ENCODE peak calls at places on chromosomes 11 and 22, in ten cellular contexts. One of them, this sample, is unnamed.

GRCh38 chr22:20243545-20244249 is 24.4 kb downstream of the RTN4R start:
- ATAC-seq in activated CD8-positive, alpha-beta T cell treated with anti-CD3 and anti-CD28 coated beads, Interleukin-2, amount 10 ng/mL, durations not matched to agents 7 days and 5 days: peak
- ATAC-seq in right cardiac atrium: peak
- ATAC-seq in sciatic nerve: peak
- ATAC-seq in T-cell: peak
- ATAC-seq in activated naive CD8-positive, alpha-beta T cell treated with anti-CD3 and anti-CD28 coated beads, Interleukin-2, amount 10 ng/mL, durations not matched to agents 7 days and 5 days: peak
- ATAC-seq in GM12878: no peak
- ATAC-seq in activated B cell treated with CpG ODN at 0.5 μM for 24 hours: no peak
- ATAC-seq in CD8-positive, alpha-beta T cell: peak
- ATAC-seq in effector memory CD8-positive, alpha-beta T cell: peak
- ATAC-seq in this sample: peak

GRCh38 chr11:46143049-46143806 is 22.0 kb upstream of the PHF21A start:
- ATAC-seq in GM12878: no peak
- ATAC-seq in activated CD8-positive, alpha-beta T cell treated with anti-CD3 and anti-CD28 coated beads, Interleukin-2, amount 10 ng/mL, durations not matched to agents 7 days and 5 days: no peak
- ATAC-seq in sciatic nerve: no peak
- ATAC-seq in effector memory CD8-positive, alpha-beta T cell: no peak
- ATAC-seq in T-cell: no peak
- ATAC-seq in right cardiac atrium: no peak
- ATAC-seq in activated B cell treated with CpG ODN at 0.5 μM for 24 hours: no peak
- ATAC-seq in CD8-positive, alpha-beta T cell: no peak
- ATAC-seq in activated naive CD8-positive, alpha-beta T cell treated with anti-CD3 and anti-CD28 coated beads, Interleukin-2, amount 10 ng/mL, durations not matched to agents 7 days and 5 days: no peak
- ATAC-seq in this sample: no peak

GRCh38 chr11:66637557-66638176 is 836 bp upstream of the RBM4 start:
- ATAC-seq in effector memory CD8-positive, alpha-beta T cell: no peak
- ATAC-seq in sciatic nerve: peak
- ATAC-seq in T-cell: no peak
- ATAC-seq in right cardiac atrium: peak
- ATAC-seq in activated naive CD8-positive, alpha-beta T cell treated with anti-CD3 and anti-CD28 coated beads, Interleukin-2, amount 10 ng/mL, durations not matched to agents 7 days and 5 days: no peak
- ATAC-seq in activated CD8-positive, alpha-beta T cell treated with anti-CD3 and anti-CD28 coated beads, Interleukin-2, amount 10 ng/mL, durations not matched to agents 7 days and 5 days: no peak
- ATAC-seq in CD8-positive, alpha-beta T cell: no peak
- ATAC-seq in GM12878: peak
- ATAC-seq in activated B cell treated with CpG ODN at 0.5 μM for 24 hours: no peak
- ATAC-seq in this sample: no peak

GRCh38 chr11:96329855-96330510 is 13.0 kb downstream of the MAML2 start:
- ATAC-seq in CD8-positive, alpha-beta T cell: no peak
- ATAC-seq in activated naive CD8-positive, alpha-beta T cell treated with anti-CD3 and anti-CD28 coated beads, Interleukin-2, amount 10 ng/mL, durations not matched to agents 7 days and 5 days: peak
- ATAC-seq in activated CD8-positive, alpha-beta T cell treated with anti-CD3 and anti-CD28 coated beads, Interleukin-2, amount 10 ng/mL, durations not matched to agents 7 days and 5 days: peak
- ATAC-seq in T-cell: no peak
- ATAC-seq in effector memory CD8-positive, alpha-beta T cell: no peak
- ATAC-seq in right cardiac atrium: no peak
- ATAC-seq in sciatic nerve: no peak
- ATAC-seq in activated B cell treated with CpG ODN at 0.5 μM for 24 hours: no peak
- ATAC-seq in GM12878: no peak
- ATAC-seq in this sample: no peak

GRCh38 chr22:48477031-48477721 is 1350.5 kb downstream of the BRD1 start:
- ATAC-seq in T-cell: no peak
- ATAC-seq in effector memory CD8-positive, alpha-beta T cell: no peak
- ATAC-seq in GM12878: no peak
- ATAC-seq in right cardiac atrium: peak
- ATAC-seq in activated naive CD8-positive, alpha-beta T cell treated with anti-CD3 and anti-CD28 coated beads, Interleukin-2, amount 10 ng/mL, durations not matched to agents 7 days and 5 days: no peak
- ATAC-seq in CD8-positive, alpha-beta T cell: no peak
- ATAC-seq in activated CD8-positive, alpha-beta T cell treated with anti-CD3 and anti-CD28 coated beads, Interleukin-2, amount 10 ng/mL, durations not matched to agents 7 days and 5 days: no peak
- ATAC-seq in sciatic nerve: peak
- ATAC-seq in activated B cell treated with CpG ODN at 0.5 μM for 24 hours: no peak
- ATAC-seq in this sample: no peak

GRCh38 chr11:100240051-100240450 is 447.0 kb upstream of the ARHGAP42 start:
- ATAC-seq in activated CD8-positive, alpha-beta T cell treated with anti-CD3 and anti-CD28 coated beads, Interleukin-2, amount 10 ng/mL, durations not matched to agents 7 days and 5 days: no peak
- ATAC-seq in right cardiac atrium: no peak
- ATAC-seq in T-cell: no peak
- ATAC-seq in GM12878: no peak
- ATAC-seq in sciatic nerve: no peak
- ATAC-seq in activated naive CD8-positive, alpha-beta T cell treated with anti-CD3 and anti-CD28 coated beads, Interleukin-2, amount 10 ng/mL, durations not matched to agents 7 days and 5 days: no peak
- ATAC-seq in effector memory CD8-positive, alpha-beta T cell: no peak
- ATAC-seq in activated B cell treated with CpG ODN at 0.5 μM for 24 hours: no peak
- ATAC-seq in CD8-positive, alpha-beta T cell: no peak
- ATAC-seq in this sample: no peak

GRCh38 chr11:102882389-102883024 is 7.7 kb upstream of the MMP12 start:
- ATAC-seq in activated CD8-positive, alpha-beta T cell treated with anti-CD3 and anti-CD28 coated beads, Interleukin-2, amount 10 ng/mL, durations not matched to agents 7 days and 5 days: no peak
- ATAC-seq in GM12878: peak
- ATAC-seq in sciatic nerve: peak
- ATAC-seq in activated naive CD8-positive, alpha-beta T cell treated with anti-CD3 and anti-CD28 coated beads, Interleukin-2, amount 10 ng/mL, durations not matched to agents 7 days and 5 days: no peak
- ATAC-seq in CD8-positive, alpha-beta T cell: no peak
- ATAC-seq in T-cell: no peak
- ATAC-seq in effector memory CD8-positive, alpha-beta T cell: no peak
- ATAC-seq in activated B cell treated with CpG ODN at 0.5 μM for 24 hours: peak
- ATAC-seq in right cardiac atrium: no peak
- ATAC-seq in this sample: peak

GRCh38 chr11:67261942-67262681 is 4.2 kb upstream of the GRK2 start:
- ATAC-seq in activated CD8-positive, alpha-beta T cell treated with anti-CD3 and anti-CD28 coated beads, Interleukin-2, amount 10 ng/mL, durations not matched to agents 7 days and 5 days: no peak
- ATAC-seq in CD8-positive, alpha-beta T cell: no peak
- ATAC-seq in right cardiac atrium: no peak
- ATAC-seq in GM12878: no peak
- ATAC-seq in activated naive CD8-positive, alpha-beta T cell treated with anti-CD3 and anti-CD28 coated beads, Interleukin-2, amount 10 ng/mL, durations not matched to agents 7 days and 5 days: no peak
- ATAC-seq in activated B cell treated with CpG ODN at 0.5 μM for 24 hours: no peak
- ATAC-seq in T-cell: no peak
- ATAC-seq in sciatic nerve: peak
- ATAC-seq in effector memory CD8-positive, alpha-beta T cell: no peak
- ATAC-seq in this sample: no peak

GRCh38 chr11:47163198-47163597 is 13.5 kb downstream of the ARFGAP2 start:
- ATAC-seq in activated CD8-positive, alpha-beta T cell treated with anti-CD3 and anti-CD28 coated beads, Interleukin-2, amount 10 ng/mL, durations not matched to agents 7 days and 5 days: no peak
- ATAC-seq in activated B cell treated with CpG ODN at 0.5 μM for 24 hours: no peak
- ATAC-seq in effector memory CD8-positive, alpha-beta T cell: no peak
- ATAC-seq in CD8-positive, alpha-beta T cell: no peak
- ATAC-seq in T-cell: no peak
- ATAC-seq in sciatic nerve: no peak
- ATAC-seq in GM12878: no peak
- ATAC-seq in right cardiac atrium: no peak
- ATAC-seq in activated naive CD8-positive, alpha-beta T cell treated with anti-CD3 and anti-CD28 coated beads, Interleukin-2, amount 10 ng/mL, durations not matched to agents 7 days and 5 days: no peak
- ATAC-seq in this sample: no peak

GRCh38 chr11:82703796-82704195 is 29.9 kb downstream of the FAM181B start:
- ATAC-seq in effector memory CD8-positive, alpha-beta T cell: no peak
- ATAC-seq in sciatic nerve: no peak
- ATAC-seq in activated CD8-positive, alpha-beta T cell treated with anti-CD3 and anti-CD28 coated beads, Interleukin-2, amount 10 ng/mL, durations not matched to agents 7 days and 5 days: no peak
- ATAC-seq in GM12878: no peak
- ATAC-seq in activated naive CD8-positive, alpha-beta T cell treated with anti-CD3 and anti-CD28 coated beads, Interleukin-2, amount 10 ng/mL, durations not matched to agents 7 days and 5 days: no peak
- ATAC-seq in activated B cell treated with CpG ODN at 0.5 μM for 24 hours: no peak
- ATAC-seq in right cardiac atrium: no peak
- ATAC-seq in CD8-positive, alpha-beta T cell: no peak
- ATAC-seq in T-cell: no peak
- ATAC-seq in this sample: no peak

GRCh38 chr11:76277298-76278175 is 71.2 kb upstream of the WNT11 start:
- ATAC-seq in right cardiac atrium: no peak
- ATAC-seq in GM12878: peak
- ATAC-seq in T-cell: no peak
- ATAC-seq in activated CD8-positive, alpha-beta T cell treated with anti-CD3 and anti-CD28 coated beads, Interleukin-2, amount 10 ng/mL, durations not matched to agents 7 days and 5 days: no peak
- ATAC-seq in sciatic nerve: no peak
- ATAC-seq in CD8-positive, alpha-beta T cell: no peak
- ATAC-seq in activated naive CD8-positive, alpha-beta T cell treated with anti-CD3 and anti-CD28 coated beads, Interleukin-2, amount 10 ng/mL, durations not matched to agents 7 days and 5 days: no peak
- ATAC-seq in activated B cell treated with CpG ODN at 0.5 μM for 24 hours: no peak
- ATAC-seq in effector memory CD8-positive, alpha-beta T cell: no peak
- ATAC-seq in this sample: no peak

GRCh38 chr11:124172076-124172475 is 11.1 kb upstream of the OR10D3 start:
- ATAC-seq in CD8-positive, alpha-beta T cell: no peak
- ATAC-seq in sciatic nerve: no peak
- ATAC-seq in effector memory CD8-positive, alpha-beta T cell: no peak
- ATAC-seq in right cardiac atrium: no peak
- ATAC-seq in T-cell: no peak
- ATAC-seq in activated B cell treated with CpG ODN at 0.5 μM for 24 hours: no peak
- ATAC-seq in activated CD8-positive, alpha-beta T cell treated with anti-CD3 and anti-CD28 coated beads, Interleukin-2, amount 10 ng/mL, durations not matched to agents 7 days and 5 days: no peak
- ATAC-seq in GM12878: no peak
- ATAC-seq in activated naive CD8-positive, alpha-beta T cell treated with anti-CD3 and anti-CD28 coated beads, Interleukin-2, amount 10 ng/mL, durations not matched to agents 7 days and 5 days: no peak
- ATAC-seq in this sample: no peak

GRCh38 chr11:44351006-44351660 is 41.2 kb upstream of the ALX4 start:
- ATAC-seq in sciatic nerve: no peak
- ATAC-seq in T-cell: no peak
- ATAC-seq in effector memory CD8-positive, alpha-beta T cell: no peak
- ATAC-seq in right cardiac atrium: no peak
- ATAC-seq in activated naive CD8-positive, alpha-beta T cell treated with anti-CD3 and anti-CD28 coated beads, Interleukin-2, amount 10 ng/mL, durations not matched to agents 7 days and 5 days: no peak
- ATAC-seq in CD8-positive, alpha-beta T cell: no peak
- ATAC-seq in activated CD8-positive, alpha-beta T cell treated with anti-CD3 and anti-CD28 coated beads, Interleukin-2, amount 10 ng/mL, durations not matched to agents 7 days and 5 days: no peak
- ATAC-seq in activated B cell treated with CpG ODN at 0.5 μM for 24 hours: peak
- ATAC-seq in GM12878: peak
- ATAC-seq in this sample: no peak

GRCh38 chr11:34155759-34156062 is 50.3 kb downstream of the NAT10 start:
- ATAC-seq in CD8-positive, alpha-beta T cell: no peak
- ATAC-seq in right cardiac atrium: peak
- ATAC-seq in activated B cell treated with CpG ODN at 0.5 μM for 24 hours: no peak
- ATAC-seq in GM12878: no peak
- ATAC-seq in T-cell: no peak
- ATAC-seq in sciatic nerve: peak
- ATAC-seq in activated CD8-positive, alpha-beta T cell treated with anti-CD3 and anti-CD28 coated beads, Interleukin-2, amount 10 ng/mL, durations not matched to agents 7 days and 5 days: no peak
- ATAC-seq in effector memory CD8-positive, alpha-beta T cell: no peak
- ATAC-seq in activated naive CD8-positive, alpha-beta T cell treated with anti-CD3 and anti-CD28 coated beads, Interleukin-2, amount 10 ng/mL, durations not matched to agents 7 days and 5 days: no peak
- ATAC-seq in this sample: no peak

GRCh38 chr11:44905131-44905866 is 45.4 kb downstream of the TP53I11 start:
- ATAC-seq in activated B cell treated with CpG ODN at 0.5 μM for 24 hours: peak
- ATAC-seq in right cardiac atrium: no peak
- ATAC-seq in effector memory CD8-positive, alpha-beta T cell: no peak
- ATAC-seq in sciatic nerve: no peak
- ATAC-seq in T-cell: no peak
- ATAC-seq in activated CD8-positive, alpha-beta T cell treated with anti-CD3 and anti-CD28 coated beads, Interleukin-2, amount 10 ng/mL, durations not matched to agents 7 days and 5 days: no peak
- ATAC-seq in activated naive CD8-positive, alpha-beta T cell treated with anti-CD3 and anti-CD28 coated beads, Interleukin-2, amount 10 ng/mL, durations not matched to agents 7 days and 5 days: no peak
- ATAC-seq in CD8-positive, alpha-beta T cell: no peak
- ATAC-seq in GM12878: no peak
- ATAC-seq in this sample: no peak

GRCh38 chr11:69200331-69201047 is 44.8 kb downstream of the SMIM38 start:
- ATAC-seq in T-cell: no peak
- ATAC-seq in GM12878: no peak
- ATAC-seq in activated B cell treated with CpG ODN at 0.5 μM for 24 hours: no peak
- ATAC-seq in activated naive CD8-positive, alpha-beta T cell treated with anti-CD3 and anti-CD28 coated beads, Interleukin-2, amount 10 ng/mL, durations not matched to agents 7 days and 5 days: no peak
- ATAC-seq in sciatic nerve: no peak
- ATAC-seq in effector memory CD8-positive, alpha-beta T cell: no peak
- ATAC-seq in CD8-positive, alpha-beta T cell: no peak
- ATAC-seq in activated CD8-positive, alpha-beta T cell treated with anti-CD3 and anti-CD28 coated beads, Interleukin-2, amount 10 ng/mL, durations not matched to agents 7 days and 5 days: no peak
- ATAC-seq in right cardiac atrium: peak
- ATAC-seq in this sample: no peak

GRCh38 chr11:92332986-92333385 is 108.4 kb downstream of the FAT3 start:
- ATAC-seq in activated CD8-positive, alpha-beta T cell treated with anti-CD3 and anti-CD28 coated beads, Interleukin-2, amount 10 ng/mL, durations not matched to agents 7 days and 5 days: no peak
- ATAC-seq in T-cell: no peak
- ATAC-seq in effector memory CD8-positive, alpha-beta T cell: no peak
- ATAC-seq in CD8-positive, alpha-beta T cell: no peak
- ATAC-seq in GM12878: no peak
- ATAC-seq in activated B cell treated with CpG ODN at 0.5 μM for 24 hours: no peak
- ATAC-seq in sciatic nerve: no peak
- ATAC-seq in activated naive CD8-positive, alpha-beta T cell treated with anti-CD3 and anti-CD28 coated beads, Interleukin-2, amount 10 ng/mL, durations not matched to agents 7 days and 5 days: no peak
- ATAC-seq in right cardiac atrium: no peak
- ATAC-seq in this sample: no peak

GRCh38 chr11:125790825-125791224 is 2.9 kb downstream of the PATE3 start:
- ATAC-seq in activated CD8-positive, alpha-beta T cell treated with anti-CD3 and anti-CD28 coated beads, Interleukin-2, amount 10 ng/mL, durations not matched to agents 7 days and 5 days: no peak
- ATAC-seq in T-cell: no peak
- ATAC-seq in activated naive CD8-positive, alpha-beta T cell treated with anti-CD3 and anti-CD28 coated beads, Interleukin-2, amount 10 ng/mL, durations not matched to agents 7 days and 5 days: no peak
- ATAC-seq in sciatic nerve: no peak
- ATAC-seq in activated B cell treated with CpG ODN at 0.5 μM for 24 hours: no peak
- ATAC-seq in CD8-positive, alpha-beta T cell: no peak
- ATAC-seq in GM12878: no peak
- ATAC-seq in effector memory CD8-positive, alpha-beta T cell: no peak
- ATAC-seq in right cardiac atrium: no peak
- ATAC-seq in this sample: no peak

GRCh38 chr11:69398529-69399492 is 82.7 kb upstream of the LINC01488 start:
- ATAC-seq in T-cell: no peak
- ATAC-seq in CD8-positive, alpha-beta T cell: no peak
- ATAC-seq in GM12878: no peak
- ATAC-seq in sciatic nerve: peak
- ATAC-seq in effector memory CD8-positive, alpha-beta T cell: no peak
- ATAC-seq in right cardiac atrium: no peak
- ATAC-seq in activated CD8-positive, alpha-beta T cell treated with anti-CD3 and anti-CD28 coated beads, Interleukin-2, amount 10 ng/mL, durations not matched to agents 7 days and 5 days: no peak
- ATAC-seq in activated B cell treated with CpG ODN at 0.5 μM for 24 hours: no peak
- ATAC-seq in activated naive CD8-positive, alpha-beta T cell treated with anti-CD3 and anti-CD28 coated beads, Interleukin-2, amount 10 ng/mL, durations not matched to agents 7 days and 5 days: no peak
- ATAC-seq in this sample: no peak

GRCh38 chr22:21939392-21940319 is 13.0 kb downstream of the PPM1F start:
- ATAC-seq in sciatic nerve: no peak
- ATAC-seq in right cardiac atrium: no peak
- ATAC-seq in activated B cell treated with CpG ODN at 0.5 μM for 24 hours: no peak
- ATAC-seq in T-cell: no peak
- ATAC-seq in activated naive CD8-positive, alpha-beta T cell treated with anti-CD3 and anti-CD28 coated beads, Interleukin-2, amount 10 ng/mL, durations not matched to agents 7 days and 5 days: no peak
- ATAC-seq in effector memory CD8-positive, alpha-beta T cell: no peak
- ATAC-seq in CD8-positive, alpha-beta T cell: no peak
- ATAC-seq in GM12878: no peak
- ATAC-seq in activated CD8-positive, alpha-beta T cell treated with anti-CD3 and anti-CD28 coated beads, Interleukin-2, amount 10 ng/mL, durations not matched to agents 7 days and 5 days: no peak
- ATAC-seq in this sample: no peak

GRCh38 chr11:102361100-102362021 is 14.3 kb downstream of the BIRC2 start:
- ATAC-seq in right cardiac atrium: peak
- ATAC-seq in activated naive CD8-positive, alpha-beta T cell treated with anti-CD3 and anti-CD28 coated beads, Interleukin-2, amount 10 ng/mL, durations not matched to agents 7 days and 5 days: peak
- ATAC-seq in activated B cell treated with CpG ODN at 0.5 μM for 24 hours: peak
- ATAC-seq in activated CD8-positive, alpha-beta T cell treated with anti-CD3 and anti-CD28 coated beads, Interleukin-2, amount 10 ng/mL, durations not matched to agents 7 days and 5 days: peak
- ATAC-seq in CD8-positive, alpha-beta T cell: peak
- ATAC-seq in T-cell: peak
- ATAC-seq in sciatic nerve: no peak
- ATAC-seq in effector memory CD8-positive, alpha-beta T cell: peak
- ATAC-seq in GM12878: peak
- ATAC-seq in this sample: peak

GRCh38 chr11:33172996-33173395 is 11.7 kb upstream of the CSTF3 start:
- ATAC-seq in activated CD8-positive, alpha-beta T cell treated with anti-CD3 and anti-CD28 coated beads, Interleukin-2, amount 10 ng/mL, durations not matched to agents 7 days and 5 days: no peak
- ATAC-seq in activated naive CD8-positive, alpha-beta T cell treated with anti-CD3 and anti-CD28 coated beads, Interleukin-2, amount 10 ng/mL, durations not matched to agents 7 days and 5 days: no peak
- ATAC-seq in GM12878: no peak
- ATAC-seq in right cardiac atrium: peak
- ATAC-seq in CD8-positive, alpha-beta T cell: no peak
- ATAC-seq in sciatic nerve: peak
- ATAC-seq in T-cell: no peak
- ATAC-seq in activated B cell treated with CpG ODN at 0.5 μM for 24 hours: no peak
- ATAC-seq in effector memory CD8-positive, alpha-beta T cell: no peak
- ATAC-seq in this sample: no peak

GRCh38 chr11:128061321-128061871 is 526.0 kb downstream of the ETS1 start:
- ATAC-seq in activated naive CD8-positive, alpha-beta T cell treated with anti-CD3 and anti-CD28 coated beads, Interleukin-2, amount 10 ng/mL, durations not matched to agents 7 days and 5 days: no peak
- ATAC-seq in sciatic nerve: no peak
- ATAC-seq in CD8-positive, alpha-beta T cell: no peak
- ATAC-seq in activated CD8-positive, alpha-beta T cell treated with anti-CD3 and anti-CD28 coated beads, Interleukin-2, amount 10 ng/mL, durations not matched to agents 7 days and 5 days: no peak
- ATAC-seq in GM12878: no peak
- ATAC-seq in effector memory CD8-positive, alpha-beta T cell: no peak
- ATAC-seq in right cardiac atrium: no peak
- ATAC-seq in T-cell: no peak
- ATAC-seq in activated B cell treated with CpG ODN at 0.5 μM for 24 hours: no peak
- ATAC-seq in this sample: no peak

GRCh38 chr22:20566420-20567260 is 59.2 kb downstream of the MED15 start:
- ATAC-seq in sciatic nerve: no peak
- ATAC-seq in CD8-positive, alpha-beta T cell: peak
- ATAC-seq in effector memory CD8-positive, alpha-beta T cell: peak
- ATAC-seq in T-cell: peak
- ATAC-seq in right cardiac atrium: no peak
- ATAC-seq in activated naive CD8-positive, alpha-beta T cell treated with anti-CD3 and anti-CD28 coated beads, Interleukin-2, amount 10 ng/mL, durations not matched to agents 7 days and 5 days: peak
- ATAC-seq in activated CD8-positive, alpha-beta T cell treated with anti-CD3 and anti-CD28 coated beads, Interleukin-2, amount 10 ng/mL, durations not matched to agents 7 days and 5 days: peak
- ATAC-seq in activated B cell treated with CpG ODN at 0.5 μM for 24 hours: no peak
- ATAC-seq in GM12878: no peak
- ATAC-seq in this sample: peak

GRCh38 chr22:37472418-37473006 is 13.7 kb downstream of the MFNG start:
- ATAC-seq in activated CD8-positive, alpha-beta T cell treated with anti-CD3 and anti-CD28 coated beads, Interleukin-2, amount 10 ng/mL, durations not matched to agents 7 days and 5 days: peak
- ATAC-seq in activated B cell treated with CpG ODN at 0.5 μM for 24 hours: peak
- ATAC-seq in activated naive CD8-positive, alpha-beta T cell treated with anti-CD3 and anti-CD28 coated beads, Interleukin-2, amount 10 ng/mL, durations not matched to agents 7 days and 5 days: peak
- ATAC-seq in sciatic nerve: no peak
- ATAC-seq in right cardiac atrium: no peak
- ATAC-seq in effector memory CD8-positive, alpha-beta T cell: no peak
- ATAC-seq in T-cell: peak
- ATAC-seq in GM12878: peak
- ATAC-seq in CD8-positive, alpha-beta T cell: peak
- ATAC-seq in this sample: no peak

This sample was measured in activated T-helper 17 cell treated with anti-CD3 and anti-CD28 coated beads, Interleukin-2, amount 50 U/mL, for 72 hours.